ENCODE peak calls at places on chromosomes 13 and 19, in ten cellular contexts. D is ELR; B is NCI-H2081; L is posterior cingulate gyrus; C is bronchial epithelial cell; Y is iPS-NIHi11; Z is A549; P is HEK293T; E is pancreas; T is activated naive CD4-positive, alpha-beta T cell. I is an unnamed sample.

GRCh38 chr19:28577199-28577598 is 635.8 kb downstream of the UQCRFS1 start:
- DNase-seq in P (no peak), B (no peak), Z (no peak), D (peak; percentile 0), T (no peak), Y (no peak), E (no peak), C (no peak), L (no peak), I (no peak)

GRCh38 chr19:43699506-43700367 is 16.1 kb upstream of the IRGC start:
- DNase-seq in D (peak; percentile 46), E (no peak), C (peak; percentile 6), P (no peak), Z (no peak), B (no peak), L (peak; percentile 13), Y (peak; percentile 79), T (no peak), I (peak; percentile 41)

GRCh38 chr19:22945560-22945959 is 57.4 kb downstream of the ZNF728 start:
- DNase-seq in T (no peak), Z (peak; percentile 33), P (peak; percentile 5), L (no peak), E (no peak), D (peak; percentile 13), C (no peak), B (no peak), Y (no peak), I (no peak)

GRCh38 chr19:48997972-48998371 is 4.3 kb downstream of the RUVBL2 start:
- DNase-seq in Y (peak; percentile 73), P (peak; percentile 63), C (peak; percentile 40), B (peak; percentile 23), T (no peak), E (peak; percentile 42), D (peak; percentile 83), L (no peak), Z (peak; percentile 85), I (peak; percentile 93)

GRCh38 chr13:33100876-33101275 is 84.7 kb downstream of the KL start:
- DNase-seq in Y (no peak), P (no peak), Z (no peak), B (no peak), L (no peak), E (no peak), T (no peak), D (no peak), C (no peak), I (no peak)

GRCh38 chr19:16268676-16269319 is 55.8 kb upstream of the KLF2 start:
- DNase-seq in C (no peak), T (no peak), D (no peak), Y (no peak), B (no peak), Z (no peak), L (no peak), P (no peak), E (no peak), I (no peak)

GRCh38 chr19:5099822-5100221 is 130.9 kb downstream of the KDM4B start:
- DNase-seq in T (no peak), E (no peak), L (no peak), P (no peak), C (no peak), Y (no peak), B (no peak), Z (no peak), D (no peak), I (no peak)

GRCh38 chr13:23678768-23679167 is 108.6 kb downstream of the TNFRSF19 start:
- DNase-seq in C (peak; percentile 52), Y (no peak), T (no peak), E (no peak), P (no peak), L (no peak), B (no peak), D (peak; percentile 30), Z (no peak), I (no peak)

GRCh38 chr19:5801796-5802616 is 2.9 kb upstream of the NRTN start:
- DNase-seq in Z (peak; percentile 45), B (no peak), E (no peak), T (no peak), Y (peak; percentile 80), D (peak; percentile 56), L (no peak), C (no peak), P (no peak), I (peak; percentile 84)

GRCh38 chr13:40120288-40120687 is 464.8 kb downstream of the COG6 start:
- DNase-seq in B (no peak), Y (no peak), Z (no peak), E (no peak), L (no peak), T (no peak), C (peak; percentile 6), D (no peak), P (no peak), I (no peak)

GRCh38 chr13:93776936-93777335 is 550.3 kb downstream of the GPC6 start:
- DNase-seq in P (no peak), E (no peak), T (no peak), C (no peak), Y (no peak), Z (no peak), L (no peak), B (no peak), D (peak; percentile 68), I (no peak)

GRCh38 chr13:53137777-53138176 is 109.2 kb downstream of the OLFM4 start:
- DNase-seq in L (no peak), Y (no peak), D (peak; percentile 46), E (no peak), C (peak; percentile 50), Z (peak; percentile 2), P (no peak), T (no peak), B (no peak), I (no peak)

GRCh38 chr13:40492511-40492910 is 173.9 kb downstream of the FOXO1 start:
- DNase-seq in C (no peak), D (no peak), P (no peak), L (no peak), B (no peak), Z (no peak), T (no peak), Y (no peak), E (no peak), I (no peak)

GRCh38 chr13:35472308-35473008 is 4.0 kb downstream of the MAB21L1 start:
- DNase-seq in Y (no peak), Z (no peak), C (no peak), L (no peak), D (peak; percentile 70), B (no peak), P (no peak), E (no peak), T (no peak), I (no peak)

GRCh38 chr19:56144396-56144795 is 3.3 kb downstream of the ZNF444 start:
- DNase-seq in Z (no peak), P (no peak), Y (no peak), E (peak; percentile 41), B (no peak), L (no peak), C (no peak), D (no peak), T (no peak), I (no peak)

GRCh38 chr19:55638864-55639359 is 1.9 kb upstream of the ZNF580 start:
- DNase-seq in Z (peak; percentile 87), L (no peak), T (no peak), P (peak; percentile 26), D (peak; percentile 61), Y (no peak), E (peak; percentile 55), B (peak; percentile 18), C (no peak), I (peak; percentile 72)

GRCh38 chr13:22014469-22014868 is 343.6 kb downstream of the FGF9 start:
- DNase-seq in D (peak; percentile 1), Z (peak; percentile 5), P (no peak), C (peak; percentile 21), L (no peak), T (no peak), B (no peak), E (no peak), Y (no peak), I (no peak)

GRCh38 chr13:112056284-112056727 is 10.6 kb upstream of the SOX1 start:
- DNase-seq in D (no peak), T (no peak), L (no peak), B (peak; percentile 54), Z (no peak), E (no peak), Y (peak; percentile 83), C (no peak), P (peak; percentile 21), I (no peak)

GRCh38 chr19:32874605-32875004 is 5.0 kb upstream of the SLC7A9 start:
- DNase-seq in L (no peak), B (no peak), Z (no peak), P (no peak), Y (no peak), T (no peak), D (no peak), E (no peak), C (no peak), I (no peak)

GRCh38 chr19:40614595-40615411 is 13.6 kb downstream of the LTBP4 start:
- DNase-seq in B (peak; percentile 52), Y (peak; percentile 82), P (peak; percentile 80), L (no peak), E (no peak), Z (peak; percentile 68), C (peak; percentile 98), T (peak; percentile 74), D (peak; percentile 98), I (peak; percentile 93)

GRCh38 chr19:3516675-3517207 is 10.6 kb downstream of the FZR1 start:
- DNase-seq in B (peak; percentile 97), L (no peak), T (no peak), Y (peak; percentile 15), Z (no peak), D (no peak), E (peak; percentile 59), P (no peak), C (no peak), I (no peak)

GRCh38 chr13:75881109-75881775 is 245.1 kb downstream of the LMO7 start:
- DNase-seq in C (no peak), D (no peak), P (no peak), Y (no peak), T (no peak), E (no peak), L (no peak), Z (no peak), B (no peak), I (no peak)

GRCh38 chr13:79392882-79393563 is 13.0 kb downstream of the RBM26 start:
- DNase-seq in T (no peak), Z (no peak), C (peak; percentile 86), D (peak; percentile 94), B (no peak), L (no peak), Y (no peak), E (no peak), P (no peak), I (no peak)

GRCh38 chr13:33207616-33207964 is 78.0 kb downstream of the STARD13 start:
- DNase-seq in D (peak; percentile 70), Z (no peak), E (peak; percentile 42), C (peak; percentile 96), T (no peak), P (no peak), Y (no peak), L (no peak), B (no peak), I (no peak)